ENCODE peak calls at places on chromosome 15, in ten cellular contexts. A, X, U, O, D, T, I, N, Q and R are unnamed samples.

GRCh38 chr15:66293085-66293418 is 316 bp upstream of the DIS3L start:
- DNase-seq in I (no peak), O (no peak), A (no peak), N (no peak), T (no peak), U (no peak), Q (no peak), X (no peak), D (no peak), R (no peak)

GRCh38 chr15:68054658-68055223 is 626 bp downstream of the PIAS1 start:
- DNase-seq in N (peak), Q (peak), D (peak), O (peak), U (no peak), T (peak), A (peak), X (no peak), I (no peak), R (no peak)

GRCh38 chr15:42060797-42061196 is 33.6 kb downstream of the PLA2G4D start:
- DNase-seq in D (no peak), N (no peak), U (no peak), I (no peak), O (no peak), T (no peak), X (no peak), A (no peak), Q (peak), R (no peak)

GRCh38 chr15:34436126-34436955 is 1.3 kb downstream of the GOLGA8A start:
- DNase-seq in I (peak), A (no peak), T (peak), N (no peak), Q (no peak), O (no peak), D (no peak), U (no peak), X (no peak), R (no peak)

GRCh38 chr15:47411733-47412530 is 305.4 kb upstream of the SEMA6D start:
- DNase-seq in A (no peak), O (no peak), N (no peak), T (no peak), X (no peak), I (no peak), Q (no peak), U (no peak), D (no peak), R (no peak)

GRCh38 chr15:29040367-29040745 is 154.6 kb downstream of the APBA2 start:
- DNase-seq in T (no peak), U (no peak), D (no peak), X (no peak), Q (no peak), O (no peak), N (no peak), A (no peak), I (no peak), R (no peak)

GRCh38 chr15:58957101-58957973 is 23.9 kb upstream of the SLTM start:
- DNase-seq in O (peak), D (peak), N (peak), A (peak), I (peak), U (no peak), T (no peak), X (no peak), Q (peak), R (peak)

GRCh38 chr15:73371812-73372211 is 3.1 kb upstream of the HCN4 start:
- DNase-seq in T (no peak), I (no peak), A (no peak), X (no peak), Q (no peak), N (no peak), D (no peak), O (no peak), U (no peak), R (no peak)

GRCh38 chr15:34606545-34606944 is 23.1 kb upstream of the GOLGA8B start:
- DNase-seq in X (no peak), O (no peak), I (no peak), T (no peak), D (no peak), A (no peak), N (no peak), Q (no peak), U (no peak), R (no peak)

GRCh38 chr15:38562278-38562677 is 2.3 kb downstream of the RASGRP1 start:
- DNase-seq in T (no peak), O (peak), D (no peak), I (no peak), U (no peak), N (no peak), X (no peak), Q (no peak), A (no peak), R (no peak)

GRCh38 chr15:31437686-31438085 is 111.1 kb downstream of the KLF13 start:
- DNase-seq in X (no peak), I (peak), U (no peak), Q (no peak), D (no peak), N (no peak), A (no peak), O (peak), T (no peak), R (peak)

GRCh38 chr15:35737521-35737920 is 191.6 kb upstream of the DPH6 start:
- DNase-seq in I (no peak), D (no peak), X (no peak), N (peak), U (no peak), T (no peak), A (no peak), Q (no peak), O (no peak), R (no peak)

GRCh38 chr15:22259881-22260421 is 179.6 kb downstream of the OR4M2 start:
- DNase-seq in D (no peak), O (no peak), X (no peak), Q (no peak), A (no peak), T (no peak), I (no peak), U (peak), N (no peak), R (no peak)

GRCh38 chr15:51533672-51534398 is 88.7 kb downstream of the DMXL2 start:
- DNase-seq in T (no peak), U (no peak), Q (no peak), D (no peak), A (peak), N (no peak), O (no peak), X (no peak), I (no peak), R (no peak)

DNA sequence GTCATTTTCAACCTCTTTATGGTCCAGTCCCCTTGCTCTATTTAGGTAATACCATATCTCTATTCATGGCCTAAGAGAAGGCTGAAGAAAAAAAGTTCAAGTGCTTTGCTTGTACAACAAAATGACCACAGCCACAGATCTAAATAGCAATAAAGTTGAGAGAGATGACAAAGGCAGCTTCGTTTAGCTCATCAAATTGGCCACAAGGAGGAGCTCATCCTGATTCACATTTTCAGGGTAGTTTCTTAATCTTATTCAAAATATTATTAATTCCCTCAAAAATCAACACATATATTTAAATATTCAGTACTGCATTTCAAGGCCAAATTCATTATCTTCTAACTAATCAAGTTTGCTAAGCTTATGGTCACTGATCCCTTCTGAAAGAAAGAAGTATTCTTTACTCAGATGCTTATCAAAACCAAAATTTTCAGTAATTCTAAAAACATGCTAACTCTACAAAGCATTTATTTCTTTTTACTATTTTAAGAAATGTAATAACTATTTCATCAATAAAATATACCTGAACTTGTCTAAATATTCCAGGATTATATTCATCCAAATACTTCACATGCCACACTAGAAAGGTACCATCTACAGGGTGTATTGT is 85.5 kb downstream of the DMXL2 start:
- DNase-seq in U (no peak), D (no peak), T (no peak), N (peak), O (peak), A (peak), Q (no peak), I (no peak), X (no peak), R (no peak)
- TF ChIP-seq CTCF in U (no peak), D (peak), T (no peak), N (peak), O (peak), A (peak), Q (no peak), I (peak), X (peak), R (no peak)

GRCh38 chr15:71136159-71137137 is 21.2 kb downstream of the THSD4 start:
- DNase-seq in X (no peak), D (no peak), N (peak), U (no peak), Q (no peak), A (peak), T (no peak), I (no peak), O (no peak), R (no peak)
- TF ChIP-seq CTCF in X (no peak), D (no peak), N (peak), U (no peak), Q (no peak), A (peak), T (no peak), I (no peak), O (no peak), R (no peak)

GRCh38 chr15:100249096-100249815 is 92.5 kb downstream of the ADAMTS17 start:
- DNase-seq in A (no peak), Q (no peak), O (no peak), I (no peak), T (no peak), D (no peak), U (peak), N (no peak), X (no peak), R (no peak)
- TF ChIP-seq CTCF in A (no peak), Q (no peak), O (no peak), I (no peak), T (no peak), D (no peak), U (no peak), N (no peak), X (no peak), R (no peak)

GRCh38 chr15:90886291-90886614 is 1.9 kb downstream of the FES start:
- DNase-seq in U (no peak), I (no peak), D (no peak), T (no peak), N (no peak), Q (no peak), O (no peak), A (no peak), X (no peak), R (no peak)
- TF ChIP-seq CTCF in U (no peak), I (no peak), D (peak), T (no peak), N (peak), Q (no peak), O (peak), A (no peak), X (no peak), R (no peak)

GRCh38 chr15:76139368-76140068 is 79.7 kb downstream of the TMEM266 start:
- DNase-seq in D (peak), X (peak), I (peak), A (peak), N (peak), Q (peak), O (peak), U (peak), T (no peak), R (peak)
- TF ChIP-seq CTCF in D (peak), X (peak), I (peak), A (peak), N (peak), Q (peak), O (peak), U (peak), T (peak), R (peak)